ENCODE peak calls at places on chromosomes 5 and 9, in ten cellular contexts. V is adrenal gland, L is A549, C is IMR-90, A is suprapubic skin, Z is tibial artery, I is transverse colon, Y is GM06990, B is neural progenitor cell, M is mammary epithelial cell. S is an unnamed sample.

GRCh38 chr9:846852-847251 is 5.4 kb downstream of the DMRT1 start:
- DNase-seq in V (peak), L (no peak), C (no peak), A (no peak), Z (no peak), I (no peak), Y (no peak), B (peak), M (peak), S (no peak)

GRCh38 chr9:115395511-115396021 is 277.6 kb upstream of the TNC start:
- DNase-seq in V (no peak), L (no peak), C (peak), A (no peak), Z (no peak), I (no peak), Y (no peak), B (no peak), M (peak), S (no peak)

GRCh38 chr5:145960848-145961600 is 24.6 kb downstream of the SH3RF2 start:
- DNase-seq in V (no peak), L (no peak), C (peak), A (no peak), Z (no peak), I (no peak), Y (no peak), B (no peak), M (peak), S (no peak)

GRCh38 chr5:177317959-177318377 is 6.3 kb upstream of the MXD3 start:
- DNase-seq in V (peak), L (peak), C (peak), A (no peak), Z (peak), I (peak), Y (no peak), B (peak), M (peak), S (peak)

GRCh38 chr5:140575309-140575708 is 10.7 kb downstream of the SLC35A4 start:
- DNase-seq in V (peak), L (peak), C (peak), A (no peak), Z (peak), I (peak), Y (no peak), B (no peak), M (peak), S (no peak)

GRCh38 chr5:55568629-55569512 is 34.1 kb upstream of the PLPP1 start:
- DNase-seq in V (no peak), L (no peak), C (no peak), A (no peak), Z (no peak), I (no peak), Y (no peak), B (peak), M (no peak), S (peak)

GRCh38 chr5:151740958-151741373 is 17.5 kb downstream of the ATOX1 start:
- DNase-seq in V (no peak), L (no peak), C (peak), A (no peak), Z (no peak), I (no peak), Y (no peak), B (no peak), M (peak), S (no peak)

GRCh38 chr9:86434039-86434726 is 80.0 kb upstream of the TUT7 start:
- DNase-seq in V (no peak), L (peak), C (peak), A (no peak), Z (peak), I (no peak), Y (peak), B (peak), M (peak), S (peak)

GRCh38 chr5:137039939-137040515 is 459.1 kb downstream of the SPOCK1 start:
- DNase-seq in V (no peak), L (no peak), C (no peak), A (no peak), Z (no peak), I (no peak), Y (no peak), B (no peak), M (no peak), S (no peak)

GRCh38 chr5:121251954-121252353 is 599.7 kb upstream of the FTMT start:
- DNase-seq in V (no peak), L (peak), C (peak), A (no peak), Z (no peak), I (no peak), Y (no peak), B (no peak), M (peak), S (peak)

GRCh38 chr5:137856201-137856600 is 11.5 kb upstream of the MYOT start:
- DNase-seq in V (no peak), L (no peak), C (no peak), A (no peak), Z (no peak), I (no peak), Y (no peak), B (no peak), M (no peak), S (no peak)

GRCh38 chr5:75089137-75089536 is 36.8 kb upstream of the GCNT4 start:
- DNase-seq in V (no peak), L (no peak), C (no peak), A (no peak), Z (no peak), I (no peak), Y (no peak), B (no peak), M (peak), S (no peak)

GRCh38 chr9:114718801-114719221 is 36.8 kb upstream of the TEX48 start:
- DNase-seq in V (no peak), L (peak), C (no peak), A (no peak), Z (no peak), I (peak), Y (peak), B (no peak), M (peak), S (no peak)

GRCh38 chr5:53095931-53096525 is 13.5 kb downstream of the MOCS2 start:
- DNase-seq in V (peak), L (peak), C (peak), A (peak), Z (peak), I (peak), Y (no peak), B (peak), M (peak), S (no peak)

GRCh38 chr5:9320652-9321051 is 225.2 kb downstream of the SEMA5A start:
- DNase-seq in V (no peak), L (no peak), C (no peak), A (no peak), Z (no peak), I (no peak), Y (no peak), B (no peak), M (no peak), S (no peak)

GRCh38 chr9:100455470-100455869 is 17.5 kb upstream of the TMEFF1 start:
- DNase-seq in V (no peak), L (no peak), C (peak), A (no peak), Z (no peak), I (no peak), Y (no peak), B (no peak), M (no peak), S (peak)

GRCh38 chr5:1324301-1324700 is 20.6 kb downstream of the CLPTM1L start:
- DNase-seq in V (no peak), L (no peak), C (no peak), A (peak), Z (peak), I (no peak), Y (peak), B (no peak), M (no peak), S (no peak)

GRCh38 chr9:29213374-29214161 is 1640.3 kb upstream of the C9orf72 start:
- DNase-seq in V (no peak), L (peak), C (no peak), A (no peak), Z (no peak), I (no peak), Y (no peak), B (peak), M (peak), S (no peak)
- H3K4me3 ChIP-seq in V (peak), L (peak), C (no peak), A (peak), Z (peak), I (peak), Y (no peak), B (peak), M (peak), S (peak)

DNA sequence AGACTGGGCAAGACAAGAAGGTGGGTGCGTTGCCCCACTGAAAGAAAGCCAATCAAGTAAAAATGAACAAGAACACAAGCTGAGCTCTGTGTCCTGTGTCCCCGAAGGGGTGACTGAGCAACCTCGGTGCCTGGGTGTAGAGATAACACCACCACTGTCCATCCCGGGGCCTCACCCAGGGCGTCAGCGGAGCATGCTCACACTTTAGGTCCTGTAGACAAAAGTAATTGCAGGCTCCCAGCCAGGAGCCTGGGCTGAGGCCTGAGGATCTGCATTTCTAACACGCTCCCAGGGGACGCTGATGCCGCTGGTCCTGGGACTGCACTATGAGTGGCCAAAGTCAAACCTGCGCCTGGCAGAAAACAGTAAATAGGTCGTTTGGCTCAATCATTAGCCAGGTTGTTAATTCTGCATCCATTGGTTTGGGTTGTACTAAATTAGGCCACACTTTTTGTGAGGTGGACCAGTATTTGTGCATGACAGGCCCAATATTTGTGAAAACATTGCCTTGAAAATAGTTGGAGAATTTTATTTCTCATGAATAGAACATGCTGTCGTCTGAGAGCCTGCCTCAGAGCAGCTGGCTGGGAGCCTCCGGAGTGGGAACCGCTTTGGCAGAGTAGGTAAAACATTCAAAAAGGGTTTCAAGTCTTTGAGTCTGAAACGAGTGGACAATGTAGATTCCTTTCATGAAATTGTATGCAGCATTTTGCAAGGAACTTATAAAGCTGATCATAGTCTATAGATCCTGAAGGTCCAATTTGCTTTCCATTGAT is 38.3 kb downstream of the ANKRD33B start:
- DNase-seq in V (no peak), L (no peak), C (no peak), A (no peak), Z (no peak), I (no peak), Y (no peak), B (no peak), M (no peak), S (no peak)
- H3K4me3 ChIP-seq in V (no peak), L (peak), C (no peak), A (no peak), Z (peak), I (no peak), Y (no peak), B (no peak), M (no peak), S (no peak)

DNA sequence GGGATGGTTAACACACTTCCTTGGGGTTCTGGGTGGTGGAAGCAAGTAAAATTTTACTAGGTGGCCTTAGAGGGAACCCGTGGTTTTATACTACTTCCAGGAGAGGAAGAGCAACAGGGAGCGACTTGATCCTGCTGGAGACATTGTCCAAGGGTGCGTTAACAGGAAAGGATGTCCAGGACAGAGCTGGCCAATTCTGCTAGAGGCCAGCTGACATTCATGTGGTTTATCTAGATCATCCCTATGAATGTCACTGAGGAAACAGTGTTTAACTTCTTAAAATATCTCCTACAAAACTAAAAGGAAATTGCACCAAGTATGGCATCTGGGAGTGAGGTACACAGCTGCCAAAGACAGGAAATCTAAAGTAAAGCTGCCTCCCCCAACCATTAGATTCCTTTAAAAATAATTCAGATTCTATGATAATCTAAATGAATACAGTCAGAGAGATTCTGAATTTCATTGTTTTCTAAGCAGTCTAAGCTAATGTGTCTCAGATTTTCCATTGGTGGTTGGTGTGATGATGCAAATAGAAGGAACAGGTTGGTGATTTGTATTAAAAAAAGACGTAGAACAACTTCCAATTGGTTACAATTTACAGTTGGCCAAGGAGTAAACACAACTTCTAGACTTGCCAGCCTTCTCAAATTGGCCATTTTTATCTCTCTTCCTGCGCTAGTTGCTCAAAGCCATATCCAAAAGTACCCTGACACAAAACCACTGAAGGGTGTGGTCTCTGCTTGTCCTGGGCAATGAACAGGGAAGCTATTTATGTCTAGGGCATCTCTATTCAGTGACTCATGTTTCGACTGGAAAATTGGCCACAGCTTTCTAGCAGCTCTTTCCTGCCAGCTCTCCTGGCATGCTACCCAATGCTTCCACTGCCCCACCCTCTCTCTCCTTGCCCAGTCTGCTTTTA is 574.7 kb upstream of the MEF2C start:
- DNase-seq in V (peak), L (peak), C (no peak), A (no peak), Z (peak), I (no peak), Y (no peak), B (no peak), M (peak), S (peak)
- H3K4me3 ChIP-seq in V (no peak), L (no peak), C (no peak), A (no peak), Z (no peak), I (no peak), Y (no peak), B (no peak), M (no peak), S (no peak)

DNA sequence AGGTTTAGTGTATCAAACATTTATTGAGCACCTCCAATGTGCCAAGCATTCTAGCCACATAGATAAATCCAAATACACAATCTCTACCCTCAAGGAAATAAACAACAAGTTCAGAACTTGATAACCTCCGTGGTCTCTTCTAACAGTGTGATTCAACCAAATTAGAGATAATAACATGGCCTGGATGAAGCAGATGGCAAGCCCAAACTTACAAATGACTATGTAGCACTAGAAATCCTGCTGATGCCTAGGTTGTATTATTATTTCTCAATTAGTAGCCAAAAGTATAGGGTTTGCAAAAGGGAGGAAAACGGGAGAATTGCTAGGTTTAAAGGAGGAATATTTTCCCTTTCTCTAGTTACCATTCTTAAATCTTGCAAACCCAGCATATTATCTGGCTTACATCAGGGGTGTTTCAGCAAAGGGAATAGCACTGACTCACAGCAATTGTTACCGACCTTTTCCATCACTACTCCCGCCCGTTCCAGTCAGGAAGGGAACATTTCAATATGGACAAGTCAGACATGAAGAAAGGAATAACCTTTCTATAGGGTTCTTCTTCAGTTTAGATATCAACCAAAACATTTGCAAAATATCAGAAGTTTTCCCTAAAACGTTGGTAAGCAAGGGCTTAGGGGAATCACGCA is 2.3 kb downstream of the DPYSL3 start:
- DNase-seq in V (no peak), L (no peak), C (peak), A (no peak), Z (peak), I (peak), Y (no peak), B (no peak), M (peak), S (no peak)
- H3K4me3 ChIP-seq in V (no peak), L (no peak), C (peak), A (peak), Z (peak), I (peak), Y (no peak), B (peak), M (no peak), S (peak)

S was measured in skeletal muscle cell.